ENCODE peak calls at places on chromosomes 4 and X, in four cellular contexts. One of them, this sample, is unnamed.

GRCh38 chr4:153188966-153189801 is 15.1 kb upstream of the TRIM2 start:
- DNase-seq in PC-3: peak; percentile 10
- DNase-seq in pancreas: no peak
- DNase-seq in effector memory CD4-positive, alpha-beta T cell: no peak
- DNase-seq in this sample: peak; percentile 44

GRCh38 chr4:28822163-28822562 is 1898.0 kb upstream of the PCDH7 start:
- DNase-seq in effector memory CD4-positive, alpha-beta T cell: no peak
- DNase-seq in PC-3: no peak
- DNase-seq in pancreas: no peak
- DNase-seq in this sample: no peak

GRCh38 chr4:12957108-12957507 is 527.0 kb downstream of the RAB28 start:
- DNase-seq in pancreas: no peak
- DNase-seq in effector memory CD4-positive, alpha-beta T cell: no peak
- DNase-seq in PC-3: no peak
- DNase-seq in this sample: no peak

GRCh38 chr4:184812651-184813181 is 13.1 kb downstream of the ACSL1 start:
- DNase-seq in effector memory CD4-positive, alpha-beta T cell: no peak
- DNase-seq in PC-3: peak; percentile 61
- DNase-seq in pancreas: no peak
- DNase-seq in this sample: peak; percentile 59

GRCh38 chr4:56619160-56619559 is 61.9 kb downstream of the HOPX start:
- DNase-seq in PC-3: peak; percentile 56
- DNase-seq in effector memory CD4-positive, alpha-beta T cell: no peak
- DNase-seq in pancreas: no peak
- DNase-seq in this sample: no peak

GRCh38 chr4:173536808-173537429 is 6.9 kb upstream of the HAND2 start:
- DNase-seq in PC-3: peak; percentile 31
- DNase-seq in pancreas: no peak
- DNase-seq in effector memory CD4-positive, alpha-beta T cell: no peak
- DNase-seq in this sample: no peak

GRCh38 chr4:186514271-186514950 is 41.0 kb downstream of the MTNR1A start:
- DNase-seq in effector memory CD4-positive, alpha-beta T cell: no peak
- DNase-seq in pancreas: no peak
- DNase-seq in PC-3: peak; percentile 41
- DNase-seq in this sample: peak; percentile 64

GRCh38 chr4:8428288-8429097 is 12.0 kb downstream of the ACOX3 start:
- DNase-seq in PC-3: peak; percentile 85
- DNase-seq in effector memory CD4-positive, alpha-beta T cell: peak; percentile 89
- DNase-seq in pancreas: peak; percentile 99
- DNase-seq in this sample: peak; percentile 80

GRCh38 chr4:95108883-95109421 is 351.2 kb downstream of the BMPR1B start:
- DNase-seq in effector memory CD4-positive, alpha-beta T cell: no peak
- DNase-seq in pancreas: no peak
- DNase-seq in PC-3: no peak
- DNase-seq in this sample: no peak

GRCh38 chr4:30718889-30719252 is 1.3 kb upstream of the PCDH7 start:
- DNase-seq in PC-3: peak; percentile 33
- DNase-seq in effector memory CD4-positive, alpha-beta T cell: no peak
- DNase-seq in pancreas: no peak
- DNase-seq in this sample: no peak

GRCh38 chr4:126448093-126448820 is 1133.5 kb downstream of the FAT4 start:
- DNase-seq in pancreas: no peak
- DNase-seq in effector memory CD4-positive, alpha-beta T cell: no peak
- DNase-seq in PC-3: no peak
- DNase-seq in this sample: no peak

GRCh38 chrX:44459501-44459900 is 83.2 kb downstream of the FUNDC1 start:
- DNase-seq in PC-3: peak; percentile 71
- DNase-seq in pancreas: no peak
- DNase-seq in effector memory CD4-positive, alpha-beta T cell: no peak
- DNase-seq in this sample: no peak

GRCh38 chr4:10456270-10457254 is 664 bp downstream of the ZNF518B start:
- DNase-seq in pancreas: peak; percentile 65
- DNase-seq in effector memory CD4-positive, alpha-beta T cell: peak; percentile 31
- DNase-seq in PC-3: peak; percentile 37
- DNase-seq in this sample: peak; percentile 46

DNA sequence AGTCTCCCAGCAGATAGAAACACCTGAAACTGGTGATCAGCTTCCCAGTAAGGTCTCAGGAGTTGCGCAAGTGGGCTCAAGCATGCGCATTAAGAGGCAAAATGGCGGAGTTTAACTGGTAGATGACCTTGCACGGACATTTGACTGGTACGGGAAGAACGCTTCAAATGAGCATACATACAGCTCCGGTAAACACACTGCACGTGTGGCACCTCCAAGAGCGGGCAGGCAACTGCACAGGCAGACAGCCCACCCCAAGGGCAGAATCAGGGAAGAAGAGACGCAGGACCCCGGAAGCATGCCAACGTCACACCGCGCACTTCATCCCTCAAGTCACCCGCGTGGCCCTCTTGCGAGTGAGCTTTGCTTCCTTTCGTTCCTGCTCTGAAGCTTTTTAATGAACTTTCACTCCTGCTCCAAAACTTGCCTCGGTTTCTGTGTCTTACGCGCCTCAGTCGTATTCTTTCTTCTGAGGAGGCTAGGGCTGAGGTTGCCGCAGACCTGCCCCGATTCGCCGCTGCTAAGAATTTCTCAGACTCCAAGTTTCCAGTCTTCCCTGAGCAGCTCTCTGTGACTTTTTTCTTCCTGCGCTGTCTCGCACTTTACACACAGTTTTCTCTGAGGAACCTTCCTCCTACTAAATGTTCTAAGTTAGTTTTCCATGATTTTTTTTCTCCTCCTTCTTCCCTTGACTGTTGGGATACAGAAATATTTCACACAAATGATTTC is 180.7 kb upstream of the ZFP42 start:
- DNase-seq in PC-3: no peak
- DNase-seq in effector memory CD4-positive, alpha-beta T cell: no peak
- DNase-seq in pancreas: no peak
- DNase-seq in this sample: no peak
- H3K27ac ChIP-seq in PC-3: no peak overlapping the region
- H3K27ac ChIP-seq in effector memory CD4-positive, alpha-beta T cell: no peak overlapping the region
- H3K27ac ChIP-seq in pancreas: no peak overlapping the region
- H3K27ac ChIP-seq in this sample: no peak overlapping the region

GRCh38 chr4:159175989-159176375 is 73.1 kb downstream of the RAPGEF2 start:
- DNase-seq in PC-3: no peak
- DNase-seq in effector memory CD4-positive, alpha-beta T cell: no peak
- DNase-seq in pancreas: no peak
- DNase-seq in this sample: no peak
- H3K27ac ChIP-seq in PC-3: peak overlapping the region; percentile 65
- H3K27ac ChIP-seq in effector memory CD4-positive, alpha-beta T cell: no peak overlapping the region
- H3K27ac ChIP-seq in pancreas: no peak overlapping the region
- H3K27ac ChIP-seq in this sample: peak overlapping the region; percentile 50

DNA sequence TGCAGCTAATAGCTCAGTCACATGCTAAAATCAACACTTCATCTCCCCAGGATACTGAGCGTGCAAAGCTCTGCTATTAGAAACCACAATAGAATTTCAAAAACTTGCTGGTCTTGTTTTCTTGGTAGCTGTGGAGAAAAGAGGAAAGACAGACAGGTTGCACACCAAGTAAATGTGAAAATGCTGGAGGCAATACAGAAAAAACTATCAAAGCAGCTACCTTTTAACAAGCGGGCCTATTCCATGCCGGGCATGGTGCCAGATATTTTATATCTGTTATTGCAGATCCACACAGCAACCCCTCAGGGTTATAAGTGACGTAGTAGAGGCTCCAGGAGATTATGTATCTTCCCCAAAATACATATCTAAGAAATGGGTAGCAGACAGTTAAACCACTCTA is 171.9 kb downstream of the DCTD start:
- DNase-seq in pancreas: no peak
- DNase-seq in PC-3: peak; percentile 89
- DNase-seq in effector memory CD4-positive, alpha-beta T cell: no peak
- DNase-seq in this sample: no peak
- H3K27ac ChIP-seq in pancreas: no peak overlapping the region
- H3K27ac ChIP-seq in PC-3: peak overlapping the region; percentile 65
- H3K27ac ChIP-seq in effector memory CD4-positive, alpha-beta T cell: no peak overlapping the region
- H3K27ac ChIP-seq in this sample: no peak overlapping the region

GRCh38 chr4:20217951-20218350 is 33.8 kb upstream of the SLIT2 start:
- DNase-seq in pancreas: no peak
- DNase-seq in PC-3: peak; percentile 41
- DNase-seq in effector memory CD4-positive, alpha-beta T cell: no peak
- DNase-seq in this sample: no peak
- H3K27ac ChIP-seq in pancreas: no peak overlapping the region
- H3K27ac ChIP-seq in PC-3: no peak overlapping the region
- H3K27ac ChIP-seq in effector memory CD4-positive, alpha-beta T cell: no peak overlapping the region
- H3K27ac ChIP-seq in this sample: no peak overlapping the region

DNA sequence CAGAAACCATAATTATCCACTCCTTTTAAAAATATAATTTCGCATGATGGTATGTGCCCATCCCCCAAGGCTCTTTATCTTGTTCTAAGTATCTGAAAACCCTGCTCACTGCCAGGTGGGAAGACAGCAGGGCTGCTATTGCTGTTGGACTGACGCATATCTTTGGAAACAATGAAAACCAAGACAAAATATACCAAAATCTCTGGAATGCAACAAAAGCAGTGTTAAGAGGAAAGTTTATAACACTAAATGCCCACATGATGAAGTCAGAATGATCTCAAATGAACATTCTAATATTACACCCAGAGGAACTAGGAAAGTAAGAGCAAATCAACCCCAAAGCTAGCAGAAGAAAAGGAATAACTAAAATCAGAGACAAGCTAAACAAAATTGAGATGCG is 162.0 kb downstream of the FAM47B start:
- DNase-seq in PC-3: no peak
- DNase-seq in effector memory CD4-positive, alpha-beta T cell: no peak
- DNase-seq in pancreas: no peak
- DNase-seq in this sample: peak; percentile 67
- H3K27ac ChIP-seq in PC-3: no peak overlapping the region
- H3K27ac ChIP-seq in effector memory CD4-positive, alpha-beta T cell: no peak overlapping the region
- H3K27ac ChIP-seq in pancreas: no peak overlapping the region
- H3K27ac ChIP-seq in this sample: peak overlapping the region; percentile 74

GRCh38 chrX:129780441-129781105 is 824 bp downstream of the SASH3 start:
- DNase-seq in PC-3: no peak
- DNase-seq in effector memory CD4-positive, alpha-beta T cell: no peak
- DNase-seq in pancreas: no peak
- DNase-seq in this sample: no peak

GRCh38 chrX:129781134-129782014 is 1.6 kb downstream of the SASH3 start:
- DNase-seq in effector memory CD4-positive, alpha-beta T cell: peak; percentile 78
- DNase-seq in pancreas: no peak
- DNase-seq in PC-3: no peak
- DNase-seq in this sample: no peak

GRCh38 chrX:129783176-129783776 is 3.5 kb downstream of the SASH3 start:
- DNase-seq in effector memory CD4-positive, alpha-beta T cell: no peak
- DNase-seq in PC-3: no peak
- DNase-seq in pancreas: no peak
- DNase-seq in this sample: no peak

GRCh38 chrX:129782015-129782495 is 2.3 kb downstream of the SASH3 start:
- DNase-seq in effector memory CD4-positive, alpha-beta T cell: no peak
- DNase-seq in PC-3: no peak
- DNase-seq in pancreas: no peak
- DNase-seq in this sample: no peak

GRCh38 chrX:129782706-129783105 is 3.0 kb downstream of the SASH3 start:
- DNase-seq in pancreas: no peak
- DNase-seq in effector memory CD4-positive, alpha-beta T cell: no peak
- DNase-seq in PC-3: no peak
- DNase-seq in this sample: no peak
- H3K27ac ChIP-seq in pancreas: no peak overlapping the region
- H3K27ac ChIP-seq in effector memory CD4-positive, alpha-beta T cell: peak overlapping the region; percentile 79
- H3K27ac ChIP-seq in PC-3: no peak overlapping the region
- H3K27ac ChIP-seq in this sample: no peak overlapping the region